ENCODE peak calls at places on chromosome 4, in four cellular contexts. One of them, this sample, is unnamed.

GRCh38 chr4:2867758-2868491 is 24.3 kb downstream of the ADD1 start:
- DNase-seq in heart right ventricle: no peak
- DNase-seq in foreskin fibroblast: peak
- DNase-seq in epithelial cell of esophagus: no peak
- DNase-seq in this sample: no peak

GRCh38 chr4:98950925-98951324 is 22.0 kb upstream of the EIF4E start:
- DNase-seq in heart right ventricle: no peak
- DNase-seq in foreskin fibroblast: peak
- DNase-seq in epithelial cell of esophagus: peak
- DNase-seq in this sample: no peak

GRCh38 chr4:94974773-94975172 is 217.0 kb downstream of the BMPR1B start:
- DNase-seq in heart right ventricle: no peak
- DNase-seq in foreskin fibroblast: peak
- DNase-seq in epithelial cell of esophagus: peak
- DNase-seq in this sample: no peak

GRCh38 chr4:1992468-1993168 is 16.2 kb downstream of the NELFA start:
- DNase-seq in heart right ventricle: no peak
- DNase-seq in foreskin fibroblast: no peak
- DNase-seq in epithelial cell of esophagus: no peak
- DNase-seq in this sample: no peak

GRCh38 chr4:169723207-169723606 is 34.5 kb downstream of the HPF1 start:
- DNase-seq in heart right ventricle: no peak
- DNase-seq in foreskin fibroblast: peak
- DNase-seq in epithelial cell of esophagus: peak
- DNase-seq in this sample: no peak

GRCh38 chr4:2962614-2963184 is 507 bp downstream of the NOP14 start:
- DNase-seq in heart right ventricle: no peak
- DNase-seq in foreskin fibroblast: peak
- DNase-seq in epithelial cell of esophagus: peak
- DNase-seq in this sample: no peak

GRCh38 chr4:11312389-11312788 is 116.3 kb downstream of the HS3ST1 start:
- DNase-seq in heart right ventricle: no peak
- DNase-seq in foreskin fibroblast: peak
- DNase-seq in epithelial cell of esophagus: peak
- DNase-seq in this sample: no peak

GRCh38 chr4:128725405-128725804 is 84.1 kb upstream of the JADE1 start:
- DNase-seq in heart right ventricle: no peak
- DNase-seq in foreskin fibroblast: no peak
- DNase-seq in epithelial cell of esophagus: peak
- DNase-seq in this sample: no peak

GRCh38 chr4:169033660-169034059 is 23.6 kb upstream of the CBR4 start:
- DNase-seq in heart right ventricle: peak
- DNase-seq in foreskin fibroblast: no peak
- DNase-seq in epithelial cell of esophagus: peak
- DNase-seq in this sample: no peak

GRCh38 chr4:152257601-152258066 is 278.3 kb downstream of the FBXW7 start:
- DNase-seq in heart right ventricle: no peak
- DNase-seq in foreskin fibroblast: peak
- DNase-seq in epithelial cell of esophagus: peak
- DNase-seq in this sample: no peak

GRCh38 chr4:126106658-126107057 is 791.9 kb downstream of the FAT4 start:
- DNase-seq in heart right ventricle: no peak
- DNase-seq in foreskin fibroblast: no peak
- DNase-seq in epithelial cell of esophagus: peak
- DNase-seq in this sample: no peak
- TF ChIP-seq CTCF in heart right ventricle: no peak
- TF ChIP-seq CTCF in foreskin fibroblast: no peak
- TF ChIP-seq CTCF in epithelial cell of esophagus: peak
- TF ChIP-seq CTCF in this sample: peak

DNA sequence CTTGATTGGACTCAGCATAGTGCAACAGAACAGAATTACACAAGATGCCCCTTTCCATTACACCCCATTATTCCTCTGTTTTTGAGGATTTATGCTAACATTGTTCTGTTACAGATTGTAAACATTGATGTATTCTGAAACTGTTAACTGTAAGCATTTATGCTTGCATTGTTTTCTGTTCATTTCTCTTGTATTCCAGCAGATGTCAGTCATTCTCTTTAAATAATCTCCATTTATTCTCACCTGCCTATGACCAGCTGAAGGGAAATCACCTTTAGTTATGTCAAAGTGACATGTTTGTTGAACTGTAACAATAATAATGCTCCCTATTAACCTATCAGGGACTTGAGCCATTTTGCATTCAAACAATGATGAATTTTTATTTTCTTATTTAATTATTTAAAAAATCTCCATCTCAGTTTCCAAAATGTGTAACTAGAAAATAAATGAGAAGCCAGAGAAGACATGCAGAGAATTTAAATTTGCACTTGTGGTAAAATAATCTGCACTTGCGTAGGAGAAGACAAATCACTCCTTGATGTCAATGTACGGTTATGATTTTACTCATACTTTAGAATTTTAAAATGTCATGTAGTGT is 58.0 kb downstream of the SPCS3 start:
- DNase-seq in heart right ventricle: no peak
- DNase-seq in foreskin fibroblast: peak
- DNase-seq in epithelial cell of esophagus: peak
- DNase-seq in this sample: no peak
- TF ChIP-seq CTCF in heart right ventricle: peak
- TF ChIP-seq CTCF in foreskin fibroblast: peak
- TF ChIP-seq CTCF in epithelial cell of esophagus: peak
- TF ChIP-seq CTCF in this sample: no peak

DNA sequence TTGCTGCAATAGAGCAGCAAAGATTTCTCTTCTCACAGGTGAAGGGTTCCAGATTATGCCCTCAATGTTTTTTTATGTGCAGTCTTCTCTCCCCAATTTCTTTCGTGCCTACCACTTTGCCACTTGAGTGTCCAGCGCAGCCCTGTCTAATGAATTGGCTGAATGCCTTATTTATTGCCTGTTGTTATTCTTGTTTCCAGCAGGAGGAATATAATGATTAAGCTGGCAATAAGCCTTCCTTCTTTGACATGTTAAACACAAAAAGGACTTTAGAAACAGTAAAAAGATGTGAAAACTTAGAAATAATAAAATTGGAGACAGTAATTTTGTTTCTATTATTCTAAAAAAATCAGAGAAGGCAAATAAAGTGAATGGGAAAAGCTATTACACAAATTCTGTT is 34.6 kb upstream of the FRAS1 start:
- DNase-seq in heart right ventricle: no peak
- DNase-seq in foreskin fibroblast: no peak
- DNase-seq in epithelial cell of esophagus: no peak
- DNase-seq in this sample: no peak
- TF ChIP-seq CTCF in heart right ventricle: no peak
- TF ChIP-seq CTCF in foreskin fibroblast: no peak
- TF ChIP-seq CTCF in epithelial cell of esophagus: peak
- TF ChIP-seq CTCF in this sample: no peak

GRCh38 chr4:23333946-23334878 is 555.6 kb downstream of the PPARGC1A start:
- DNase-seq in heart right ventricle: no peak
- DNase-seq in foreskin fibroblast: peak
- DNase-seq in epithelial cell of esophagus: peak
- DNase-seq in this sample: no peak
- TF ChIP-seq CTCF in heart right ventricle: no peak
- TF ChIP-seq CTCF in foreskin fibroblast: no peak
- TF ChIP-seq CTCF in epithelial cell of esophagus: peak
- TF ChIP-seq CTCF in this sample: no peak

GRCh38 chr4:126306152-126306869 is 991.6 kb downstream of the FAT4 start:
- DNase-seq in heart right ventricle: no peak
- DNase-seq in foreskin fibroblast: no peak
- DNase-seq in epithelial cell of esophagus: no peak
- DNase-seq in this sample: no peak
- TF ChIP-seq CTCF in heart right ventricle: no peak
- TF ChIP-seq CTCF in foreskin fibroblast: no peak
- TF ChIP-seq CTCF in epithelial cell of esophagus: no peak
- TF ChIP-seq CTCF in this sample: no peak

DNA sequence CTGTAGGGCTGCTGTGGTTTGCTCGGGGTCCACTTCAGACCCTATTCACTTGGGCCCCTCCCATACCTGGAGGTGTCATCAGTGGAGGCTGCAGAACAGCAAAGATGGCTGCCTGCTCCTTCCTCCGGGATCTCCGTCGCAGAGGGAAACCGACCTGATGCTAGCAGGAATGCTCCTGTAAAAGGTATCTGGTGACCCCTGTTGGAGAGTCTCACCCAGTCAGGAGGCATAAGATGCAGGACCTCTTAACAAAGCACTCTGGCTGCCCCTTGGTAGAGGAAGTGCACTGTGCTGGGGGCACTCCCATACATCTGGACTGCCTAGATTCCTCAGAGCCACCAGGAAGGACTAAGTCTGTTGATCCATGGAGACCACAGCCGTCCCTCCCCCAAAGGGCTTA is 296.9 kb downstream of the GRID2 start:
- DNase-seq in heart right ventricle: no peak
- DNase-seq in foreskin fibroblast: no peak
- DNase-seq in epithelial cell of esophagus: no peak
- DNase-seq in this sample: no peak
- TF ChIP-seq CTCF in heart right ventricle: no peak
- TF ChIP-seq CTCF in foreskin fibroblast: no peak
- TF ChIP-seq CTCF in epithelial cell of esophagus: no peak
- TF ChIP-seq CTCF in this sample: no peak

DNA sequence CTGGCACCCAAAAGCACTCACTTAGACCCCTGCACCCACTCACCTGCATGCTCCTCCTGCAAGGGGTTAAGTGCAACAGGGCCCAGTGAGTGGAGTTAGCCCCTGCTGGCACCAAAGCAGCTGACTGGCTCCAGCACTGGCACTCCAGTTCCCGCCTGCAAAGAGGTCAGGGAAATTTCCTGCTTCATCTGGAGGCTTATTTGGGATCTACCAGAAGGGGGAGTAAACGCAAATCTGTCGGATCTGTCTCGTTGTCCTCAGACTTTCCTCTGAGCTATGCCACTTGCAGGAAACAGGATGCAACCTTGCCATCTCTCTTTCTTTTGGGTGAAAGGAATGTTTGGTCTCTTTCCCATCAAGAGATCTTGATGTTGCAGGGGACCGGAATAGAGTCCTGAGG is 435.6 kb downstream of the PCDH10 start:
- DNase-seq in heart right ventricle: no peak
- DNase-seq in foreskin fibroblast: no peak
- DNase-seq in epithelial cell of esophagus: no peak
- DNase-seq in this sample: no peak
- TF ChIP-seq CTCF in heart right ventricle: no peak
- TF ChIP-seq CTCF in foreskin fibroblast: no peak
- TF ChIP-seq CTCF in epithelial cell of esophagus: no peak
- TF ChIP-seq CTCF in this sample: no peak

GRCh38 chr4:5980436-5981155 is 37.6 kb downstream of the C4orf50 start:
- DNase-seq in heart right ventricle: no peak
- DNase-seq in foreskin fibroblast: no peak
- DNase-seq in epithelial cell of esophagus: no peak
- DNase-seq in this sample: no peak
- TF ChIP-seq CTCF in heart right ventricle: no peak
- TF ChIP-seq CTCF in foreskin fibroblast: no peak
- TF ChIP-seq CTCF in epithelial cell of esophagus: no peak
- TF ChIP-seq CTCF in this sample: no peak

GRCh38 chr4:123661080-123661737 is 264.6 kb downstream of the SPRY1 start:
- DNase-seq in heart right ventricle: no peak
- DNase-seq in foreskin fibroblast: peak
- DNase-seq in epithelial cell of esophagus: peak
- DNase-seq in this sample: no peak

GRCh38 chr4:123662827-123663226 is 266.2 kb downstream of the SPRY1 start:
- DNase-seq in heart right ventricle: no peak
- DNase-seq in foreskin fibroblast: no peak
- DNase-seq in epithelial cell of esophagus: no peak
- DNase-seq in this sample: no peak

GRCh38 chr4:123659262-123659661 is 262.7 kb downstream of the SPRY1 start:
- DNase-seq in heart right ventricle: no peak
- DNase-seq in foreskin fibroblast: no peak
- DNase-seq in epithelial cell of esophagus: no peak
- DNase-seq in this sample: no peak

GRCh38 chr4:123659759-123660158 is 263.2 kb downstream of the SPRY1 start:
- DNase-seq in heart right ventricle: no peak
- DNase-seq in foreskin fibroblast: peak
- DNase-seq in epithelial cell of esophagus: peak
- DNase-seq in this sample: no peak
- TF ChIP-seq CTCF in heart right ventricle: peak
- TF ChIP-seq CTCF in foreskin fibroblast: peak
- TF ChIP-seq CTCF in epithelial cell of esophagus: peak
- TF ChIP-seq CTCF in this sample: no peak

This sample was measured in mesothelial cell of epicardium.